ENCODE peak calls at places on chromosomes 5 and 9, in seven cellular contexts. One of them, this sample, is unnamed.

GRCh38 chr5:14873093-14873492 is 1.5 kb upstream of the ANKH start:
- DNase-seq in keratinocyte: no peak
- DNase-seq in CD8-positive, alpha-beta T cell: no peak
- DNase-seq in AG04450: no peak
- DNase-seq in transverse colon: no peak
- DNase-seq in K562: no peak
- DNase-seq in cardiac muscle cell: no peak
- DNase-seq in this sample: no peak

GRCh38 chr5:94470802-94471201 is 147.6 kb downstream of the KIAA0825 start:
- DNase-seq in AG04450: no peak
- DNase-seq in CD8-positive, alpha-beta T cell: no peak
- DNase-seq in keratinocyte: no peak
- DNase-seq in cardiac muscle cell: no peak
- DNase-seq in K562: no peak
- DNase-seq in transverse colon: no peak
- DNase-seq in this sample: no peak

GRCh38 chr5:14032944-14033343 is 88.5 kb upstream of the DNAH5 start:
- DNase-seq in transverse colon: no peak
- DNase-seq in AG04450: no peak
- DNase-seq in K562: no peak
- DNase-seq in cardiac muscle cell: no peak
- DNase-seq in keratinocyte: no peak
- DNase-seq in CD8-positive, alpha-beta T cell: no peak
- DNase-seq in this sample: peak

GRCh38 chr5:80481019-80481893 is 6.6 kb upstream of the FAM151B start:
- DNase-seq in cardiac muscle cell: peak
- DNase-seq in AG04450: no peak
- DNase-seq in keratinocyte: no peak
- DNase-seq in K562: peak
- DNase-seq in CD8-positive, alpha-beta T cell: no peak
- DNase-seq in transverse colon: peak
- DNase-seq in this sample: peak

GRCh38 chr5:139383993-139384590 is 995 bp upstream of the SLC23A1 start:
- DNase-seq in keratinocyte: no peak
- DNase-seq in transverse colon: no peak
- DNase-seq in AG04450: no peak
- DNase-seq in cardiac muscle cell: no peak
- DNase-seq in K562: no peak
- DNase-seq in CD8-positive, alpha-beta T cell: no peak
- DNase-seq in this sample: no peak

GRCh38 chr9:128358861-128359260 is 12.3 kb upstream of the URM1 start:
- DNase-seq in keratinocyte: no peak
- DNase-seq in AG04450: no peak
- DNase-seq in CD8-positive, alpha-beta T cell: no peak
- DNase-seq in transverse colon: no peak
- DNase-seq in cardiac muscle cell: no peak
- DNase-seq in K562: no peak
- DNase-seq in this sample: no peak

GRCh38 chr5:133612021-133612860 is at the start of gene FSTL4:
- DNase-seq in AG04450: no peak
- DNase-seq in CD8-positive, alpha-beta T cell: no peak
- DNase-seq in transverse colon: peak
- DNase-seq in K562: no peak
- DNase-seq in cardiac muscle cell: peak
- DNase-seq in keratinocyte: no peak
- DNase-seq in this sample: peak

GRCh38 chr5:179407191-179408175 is 62.2 kb upstream of the ADAMTS2 start:
- DNase-seq in K562: no peak
- DNase-seq in keratinocyte: no peak
- DNase-seq in cardiac muscle cell: no peak
- DNase-seq in transverse colon: no peak
- DNase-seq in CD8-positive, alpha-beta T cell: no peak
- DNase-seq in AG04450: no peak
- DNase-seq in this sample: no peak

GRCh38 chr9:101034222-101034621 is 5.7 kb downstream of the PLPPR1 start:
- DNase-seq in transverse colon: no peak
- DNase-seq in cardiac muscle cell: no peak
- DNase-seq in K562: no peak
- DNase-seq in AG04450: no peak
- DNase-seq in keratinocyte: no peak
- DNase-seq in CD8-positive, alpha-beta T cell: no peak
- DNase-seq in this sample: no peak
- TF ChIP-seq CTCF in transverse colon: no peak
- TF ChIP-seq CTCF in cardiac muscle cell: no peak
- TF ChIP-seq CTCF in K562: no peak
- TF ChIP-seq CTCF in AG04450: no peak
- TF ChIP-seq CTCF in keratinocyte: no peak
- TF ChIP-seq CTCF in CD8-positive, alpha-beta T cell: no peak
- TF ChIP-seq CTCF in this sample: no peak

GRCh38 chr9:2824054-2824453 is 19.8 kb downstream of the PUM3 start:
- DNase-seq in cardiac muscle cell: no peak
- DNase-seq in keratinocyte: no peak
- DNase-seq in CD8-positive, alpha-beta T cell: no peak
- DNase-seq in transverse colon: no peak
- DNase-seq in K562: no peak
- DNase-seq in AG04450: no peak
- DNase-seq in this sample: no peak

GRCh38 chr9:2826291-2826690 is 17.6 kb downstream of the PUM3 start:
- DNase-seq in AG04450: no peak
- DNase-seq in transverse colon: no peak
- DNase-seq in cardiac muscle cell: no peak
- DNase-seq in CD8-positive, alpha-beta T cell: no peak
- DNase-seq in keratinocyte: no peak
- DNase-seq in K562: no peak
- DNase-seq in this sample: no peak

GRCh38 chr9:2821855-2822254 is 22.0 kb downstream of the PUM3 start:
- DNase-seq in keratinocyte: no peak
- DNase-seq in AG04450: no peak
- DNase-seq in CD8-positive, alpha-beta T cell: no peak
- DNase-seq in transverse colon: no peak
- DNase-seq in K562: no peak
- DNase-seq in cardiac muscle cell: no peak
- DNase-seq in this sample: no peak

GRCh38 chr9:2819165-2819564 is 24.7 kb downstream of the PUM3 start:
- DNase-seq in transverse colon: no peak
- DNase-seq in CD8-positive, alpha-beta T cell: no peak
- DNase-seq in cardiac muscle cell: no peak
- DNase-seq in keratinocyte: no peak
- DNase-seq in K562: no peak
- DNase-seq in AG04450: no peak
- DNase-seq in this sample: no peak

DNA sequence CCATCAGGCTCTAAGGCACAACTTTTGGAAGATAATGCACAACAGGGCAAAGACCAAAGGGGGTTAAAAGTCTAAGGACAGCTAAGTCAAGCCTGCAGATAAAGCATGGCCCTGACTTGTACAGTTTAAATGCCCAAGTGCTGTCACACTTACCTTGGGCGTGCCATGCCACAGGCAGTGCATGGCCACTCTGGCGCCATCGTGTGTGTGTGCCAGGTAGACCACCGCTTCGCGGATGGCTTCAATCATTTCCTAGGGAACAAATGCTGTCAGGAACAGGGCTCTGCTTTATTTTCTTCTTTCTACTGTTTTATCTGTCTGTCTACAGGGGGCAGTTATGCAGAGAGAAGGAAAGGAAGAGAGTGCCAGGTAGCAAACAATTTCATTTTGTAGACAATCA is 19.3 kb downstream of the PUM3 start:
- DNase-seq in cardiac muscle cell: peak
- DNase-seq in transverse colon: no peak
- DNase-seq in keratinocyte: no peak
- DNase-seq in CD8-positive, alpha-beta T cell: no peak
- DNase-seq in K562: no peak
- DNase-seq in AG04450: no peak
- DNase-seq in this sample: no peak
- TF ChIP-seq CTCF in cardiac muscle cell: peak
- TF ChIP-seq CTCF in transverse colon: no peak
- TF ChIP-seq CTCF in keratinocyte: peak
- TF ChIP-seq CTCF in CD8-positive, alpha-beta T cell: no peak
- TF ChIP-seq CTCF in K562: no peak
- TF ChIP-seq CTCF in AG04450: peak
- TF ChIP-seq CTCF in this sample: no peak

DNA sequence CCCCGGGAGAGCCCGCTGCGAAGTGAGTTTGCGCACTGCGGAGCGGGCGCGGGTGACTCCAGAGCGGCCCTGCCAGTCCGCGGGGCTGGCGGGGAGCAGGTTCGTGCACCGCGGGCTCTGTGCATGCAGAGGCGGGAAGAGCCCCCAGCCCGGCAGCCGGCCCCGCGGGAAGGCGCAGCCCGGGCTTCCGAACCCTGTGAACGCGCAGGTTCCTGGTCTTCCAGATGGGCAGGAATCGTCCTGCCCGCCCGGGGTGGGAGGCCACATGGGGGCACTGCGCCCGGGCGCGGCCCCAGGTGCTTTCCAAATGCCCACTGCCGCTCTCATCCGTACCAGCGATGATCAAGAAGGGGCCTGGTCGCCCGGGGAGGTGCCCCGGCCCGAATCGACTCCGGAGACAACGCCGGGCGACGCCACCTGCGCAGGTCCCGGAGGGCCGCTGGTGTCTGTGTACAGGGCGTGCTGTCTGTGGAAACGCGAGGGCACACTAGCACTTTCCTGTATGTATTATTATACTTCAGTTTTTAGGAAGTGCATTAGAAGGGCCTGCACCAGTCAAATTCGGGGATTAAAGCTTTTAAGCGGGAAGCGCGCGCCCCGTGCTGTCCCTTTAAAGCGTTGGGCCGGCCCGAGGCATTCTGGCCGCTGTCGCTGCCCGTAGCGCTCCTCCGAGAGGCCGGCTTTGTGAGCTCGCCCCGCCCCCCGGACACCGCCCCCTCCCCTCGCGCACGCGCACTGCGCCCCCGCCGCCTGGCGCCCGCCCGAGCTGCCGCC is at the start of gene WDR5:
- DNase-seq in transverse colon: peak
- DNase-seq in K562: peak
- DNase-seq in AG04450: peak
- DNase-seq in CD8-positive, alpha-beta T cell: peak
- DNase-seq in cardiac muscle cell: peak
- DNase-seq in keratinocyte: no peak
- DNase-seq in this sample: peak
- TF ChIP-seq CTCF in transverse colon: no peak
- TF ChIP-seq CTCF in K562: no peak
- TF ChIP-seq CTCF in AG04450: peak
- TF ChIP-seq CTCF in CD8-positive, alpha-beta T cell: no peak
- TF ChIP-seq CTCF in cardiac muscle cell: peak
- TF ChIP-seq CTCF in keratinocyte: peak
- TF ChIP-seq CTCF in this sample: no peak

DNA sequence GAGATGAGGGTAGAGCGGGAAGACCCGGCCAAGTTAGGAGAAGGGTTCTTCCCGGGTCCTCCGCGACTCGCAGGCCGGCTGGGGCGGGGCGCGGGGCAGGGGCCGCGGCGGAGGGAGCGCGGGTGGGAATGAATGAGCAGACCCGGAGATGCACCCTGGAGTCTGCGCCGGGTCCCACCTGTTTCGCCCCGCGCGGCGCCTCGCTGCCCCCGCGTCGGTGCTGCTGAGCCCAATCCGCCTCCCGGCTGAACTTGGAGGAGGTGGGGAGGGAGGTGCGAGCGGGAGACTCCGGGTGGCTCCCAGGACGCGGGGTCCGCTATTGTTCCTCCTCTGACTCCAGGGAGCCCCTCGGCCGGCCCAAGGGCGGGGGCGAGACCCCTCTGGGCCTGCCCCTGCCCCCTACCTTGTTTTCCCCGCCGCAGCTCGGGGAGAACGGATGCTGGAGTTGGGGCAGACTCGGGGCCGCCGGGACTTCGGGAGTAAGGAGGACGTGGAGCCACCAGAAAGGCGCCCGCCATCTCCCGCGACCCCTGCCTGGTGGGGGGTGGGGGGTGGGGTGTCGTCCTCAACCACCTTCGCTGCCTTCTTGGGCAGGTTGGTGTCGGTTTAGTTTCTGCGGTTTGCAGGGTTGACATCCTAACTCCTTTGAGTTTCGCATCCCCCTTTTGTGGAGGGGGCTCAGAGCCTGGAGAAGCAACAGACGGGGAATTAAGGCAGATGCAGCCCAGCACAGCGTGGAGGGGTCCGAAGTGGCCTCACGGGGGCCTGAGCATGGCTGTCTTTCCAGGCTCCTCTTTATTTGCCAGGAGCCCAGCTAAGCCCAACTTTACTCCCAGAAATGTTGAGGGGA is 797 bp downstream of the RAI14 start:
- DNase-seq in CD8-positive, alpha-beta T cell: no peak
- DNase-seq in transverse colon: peak
- DNase-seq in AG04450: no peak
- DNase-seq in keratinocyte: no peak
- DNase-seq in K562: peak
- DNase-seq in cardiac muscle cell: peak
- DNase-seq in this sample: peak
- TF ChIP-seq CTCF in CD8-positive, alpha-beta T cell: no peak
- TF ChIP-seq CTCF in transverse colon: no peak
- TF ChIP-seq CTCF in AG04450: no peak
- TF ChIP-seq CTCF in keratinocyte: no peak
- TF ChIP-seq CTCF in K562: no peak
- TF ChIP-seq CTCF in cardiac muscle cell: no peak
- TF ChIP-seq CTCF in this sample: no peak